ENCODE peak calls at places on chromosome 1, in nine cellular contexts. Q is fibroblast of lung; E is activated CD4-positive, alpha-beta T cell treated with anti-CD3 and anti-CD28 coated beads, Interleukin-2, amount 10 ng/mL, durations not matched to agents 24 days and 14 days; C is hippocampal formation; I is HuH-7.5; A is MM.1S; L is Calu3; O is GM04504; M is ovary. Z is an unnamed sample.

GRCh38 chr1:41371630-41372599 is 10.7 kb downstream of the FOXO6 start:
- DNase-seq in Q (no peak), E (no peak), C (peak), I (no peak), A (no peak), L (peak), O (no peak), M (peak), Z (no peak)

GRCh38 chr1:158017800-158018595 is 24.6 kb downstream of the KIRREL1 start:
- DNase-seq in Q (peak), E (no peak), C (no peak), I (no peak), A (no peak), L (no peak), O (no peak), M (no peak), Z (no peak)

GRCh38 chr1:228090613-228091081 is 8.1 kb downstream of the ARF1 start:
- DNase-seq in Q (peak), E (no peak), C (no peak), I (no peak), A (peak), L (no peak), O (no peak), M (peak), Z (no peak)

GRCh38 chr1:26959722-26960624 is at the start of gene KDF1:
- DNase-seq in Q (no peak), E (peak), C (no peak), I (no peak), A (peak), L (peak), O (no peak), M (peak), Z (no peak)

GRCh38 chr1:94579876-94580294 is 38.3 kb upstream of the F3 start:
- DNase-seq in Q (peak), E (no peak), C (no peak), I (no peak), A (no peak), L (peak), O (peak), M (no peak), Z (peak)

GRCh38 chr1:66124670-66125069 is 332.0 kb downstream of the PDE4B start:
- DNase-seq in Q (no peak), E (no peak), C (no peak), I (no peak), A (no peak), L (no peak), O (no peak), M (no peak), Z (no peak)

GRCh38 chr1:164443836-164444235 is 115.1 kb upstream of the PBX1 start:
- DNase-seq in Q (no peak), E (no peak), C (no peak), I (no peak), A (no peak), L (no peak), O (no peak), M (no peak), Z (no peak)

GRCh38 chr1:164610528-164611222 is 51.7 kb downstream of the PBX1 start:
- DNase-seq in Q (no peak), E (no peak), C (no peak), I (no peak), A (no peak), L (no peak), O (no peak), M (no peak), Z (no peak)

GRCh38 chr1:64517640-64518039 is 47.7 kb downstream of the CACHD1 start:
- DNase-seq in Q (no peak), E (no peak), C (no peak), I (no peak), A (no peak), L (no peak), O (no peak), M (no peak), Z (no peak)

GRCh38 chr1:11384170-11384554 is 94.8 kb upstream of the DISP3 start:
- DNase-seq in Q (peak), E (peak), C (no peak), I (no peak), A (no peak), L (no peak), O (no peak), M (no peak), Z (no peak)

GRCh38 chr1:46342084-46342656 is 1.6 kb downstream of the NSUN4 start:
- DNase-seq in Q (peak), E (peak), C (no peak), I (no peak), A (peak), L (no peak), O (no peak), M (no peak), Z (no peak)

GRCh38 chr1:41957568-41957967 is 38.8 kb upstream of the HIVEP3 start:
- DNase-seq in Q (peak), E (no peak), C (no peak), I (no peak), A (no peak), L (no peak), O (no peak), M (no peak), Z (no peak)

GRCh38 chr1:183416850-183417690 is 1.1 kb downstream of the NMNAT2 start:
- DNase-seq in Q (peak), E (peak), C (no peak), I (peak), A (no peak), L (peak), O (peak), M (peak), Z (no peak)

Z was measured in non-pigmented ciliary epithelial cell.